ENCODE peak calls at places on chromosomes 5 and 9, in ten cellular contexts. One of them, this sample, is unnamed.

GRCh38 chr9:77864096-77864889 is 167.3 kb downstream of the GNAQ start:
- DNase-seq in A673: no peak
- DNase-seq in naive thymus-derived CD4-positive, alpha-beta T cell: no peak
- DNase-seq in stimulated activated CD4-positive, alpha-beta T cell treated with anti-CD3 and anti-CD28 coated beads, Interleukin-12 subunit alpha, Interleukin-12 subunit beta, amount 100 ng/mL, for 4 hours: no peak
- DNase-seq in heart left ventricle: no peak
- DNase-seq in uterus: no peak
- DNase-seq in pulmonary artery endothelial cell: no peak
- DNase-seq in fibroblast of the conjunctiva: peak; percentile 27
- DNase-seq in EL: no peak
- DNase-seq in GM13977: peak; percentile 31
- DNase-seq in this sample: no peak

GRCh38 chr5:73186976-73187375 is 14.0 kb downstream of the TMEM174 start:
- DNase-seq in heart left ventricle: no peak
- DNase-seq in naive thymus-derived CD4-positive, alpha-beta T cell: no peak
- DNase-seq in EL: peak; percentile 43
- DNase-seq in fibroblast of the conjunctiva: no peak
- DNase-seq in uterus: no peak
- DNase-seq in GM13977: no peak
- DNase-seq in pulmonary artery endothelial cell: no peak
- DNase-seq in stimulated activated CD4-positive, alpha-beta T cell treated with anti-CD3 and anti-CD28 coated beads, Interleukin-12 subunit alpha, Interleukin-12 subunit beta, amount 100 ng/mL, for 4 hours: no peak
- DNase-seq in A673: no peak
- DNase-seq in this sample: no peak

GRCh38 chr5:5705010-5705409 is 282.5 kb downstream of the ICE1 start:
- DNase-seq in stimulated activated CD4-positive, alpha-beta T cell treated with anti-CD3 and anti-CD28 coated beads, Interleukin-12 subunit alpha, Interleukin-12 subunit beta, amount 100 ng/mL, for 4 hours: no peak
- DNase-seq in GM13977: no peak
- DNase-seq in naive thymus-derived CD4-positive, alpha-beta T cell: no peak
- DNase-seq in EL: no peak
- DNase-seq in uterus: no peak
- DNase-seq in A673: no peak
- DNase-seq in fibroblast of the conjunctiva: no peak
- DNase-seq in pulmonary artery endothelial cell: no peak
- DNase-seq in heart left ventricle: no peak
- DNase-seq in this sample: no peak

GRCh38 chr9:136629001-136629878 is 33.5 kb upstream of the EGFL7 start:
- DNase-seq in EL: no peak
- DNase-seq in stimulated activated CD4-positive, alpha-beta T cell treated with anti-CD3 and anti-CD28 coated beads, Interleukin-12 subunit alpha, Interleukin-12 subunit beta, amount 100 ng/mL, for 4 hours: no peak
- DNase-seq in A673: no peak
- DNase-seq in heart left ventricle: peak; percentile 46
- DNase-seq in naive thymus-derived CD4-positive, alpha-beta T cell: no peak
- DNase-seq in uterus: peak; percentile 14
- DNase-seq in fibroblast of the conjunctiva: no peak
- DNase-seq in pulmonary artery endothelial cell: no peak
- DNase-seq in GM13977: no peak
- DNase-seq in this sample: no peak

GRCh38 chr9:135148386-135148785 is 60.9 kb downstream of the OLFM1 start:
- DNase-seq in pulmonary artery endothelial cell: no peak
- DNase-seq in stimulated activated CD4-positive, alpha-beta T cell treated with anti-CD3 and anti-CD28 coated beads, Interleukin-12 subunit alpha, Interleukin-12 subunit beta, amount 100 ng/mL, for 4 hours: no peak
- DNase-seq in fibroblast of the conjunctiva: no peak
- DNase-seq in GM13977: no peak
- DNase-seq in naive thymus-derived CD4-positive, alpha-beta T cell: no peak
- DNase-seq in heart left ventricle: no peak
- DNase-seq in EL: no peak
- DNase-seq in A673: no peak
- DNase-seq in uterus: no peak
- DNase-seq in this sample: no peak

GRCh38 chr5:125683669-125684068 is 739.5 kb upstream of the GRAMD2B start:
- DNase-seq in stimulated activated CD4-positive, alpha-beta T cell treated with anti-CD3 and anti-CD28 coated beads, Interleukin-12 subunit alpha, Interleukin-12 subunit beta, amount 100 ng/mL, for 4 hours: no peak
- DNase-seq in GM13977: no peak
- DNase-seq in pulmonary artery endothelial cell: no peak
- DNase-seq in EL: no peak
- DNase-seq in naive thymus-derived CD4-positive, alpha-beta T cell: no peak
- DNase-seq in fibroblast of the conjunctiva: no peak
- DNase-seq in A673: no peak
- DNase-seq in heart left ventricle: no peak
- DNase-seq in uterus: no peak
- DNase-seq in this sample: no peak

GRCh38 chr9:2966846-2967372 is 123.0 kb upstream of the PUM3 start:
- DNase-seq in EL: no peak
- DNase-seq in A673: peak; percentile 74
- DNase-seq in heart left ventricle: no peak
- DNase-seq in naive thymus-derived CD4-positive, alpha-beta T cell: no peak
- DNase-seq in fibroblast of the conjunctiva: no peak
- DNase-seq in GM13977: no peak
- DNase-seq in stimulated activated CD4-positive, alpha-beta T cell treated with anti-CD3 and anti-CD28 coated beads, Interleukin-12 subunit alpha, Interleukin-12 subunit beta, amount 100 ng/mL, for 4 hours: no peak
- DNase-seq in uterus: no peak
- DNase-seq in pulmonary artery endothelial cell: no peak
- DNase-seq in this sample: no peak

GRCh38 chr5:78002690-78003089 is 226.6 kb upstream of the TBCA start:
- DNase-seq in heart left ventricle: no peak
- DNase-seq in naive thymus-derived CD4-positive, alpha-beta T cell: no peak
- DNase-seq in EL: no peak
- DNase-seq in GM13977: no peak
- DNase-seq in pulmonary artery endothelial cell: no peak
- DNase-seq in uterus: no peak
- DNase-seq in fibroblast of the conjunctiva: no peak
- DNase-seq in stimulated activated CD4-positive, alpha-beta T cell treated with anti-CD3 and anti-CD28 coated beads, Interleukin-12 subunit alpha, Interleukin-12 subunit beta, amount 100 ng/mL, for 4 hours: no peak
- DNase-seq in A673: no peak
- DNase-seq in this sample: no peak

GRCh38 chr9:21210311-21210710 is 3.4 kb upstream of the IFNA10 start:
- DNase-seq in naive thymus-derived CD4-positive, alpha-beta T cell: no peak
- DNase-seq in fibroblast of the conjunctiva: no peak
- DNase-seq in GM13977: no peak
- DNase-seq in EL: no peak
- DNase-seq in heart left ventricle: no peak
- DNase-seq in stimulated activated CD4-positive, alpha-beta T cell treated with anti-CD3 and anti-CD28 coated beads, Interleukin-12 subunit alpha, Interleukin-12 subunit beta, amount 100 ng/mL, for 4 hours: no peak
- DNase-seq in pulmonary artery endothelial cell: no peak
- DNase-seq in A673: no peak
- DNase-seq in uterus: no peak
- DNase-seq in this sample: no peak

GRCh38 chr5:96149546-96149945 is 187.9 kb upstream of the ELL2 start:
- DNase-seq in naive thymus-derived CD4-positive, alpha-beta T cell: no peak
- DNase-seq in uterus: no peak
- DNase-seq in fibroblast of the conjunctiva: peak; percentile 14
- DNase-seq in pulmonary artery endothelial cell: no peak
- DNase-seq in A673: no peak
- DNase-seq in stimulated activated CD4-positive, alpha-beta T cell treated with anti-CD3 and anti-CD28 coated beads, Interleukin-12 subunit alpha, Interleukin-12 subunit beta, amount 100 ng/mL, for 4 hours: no peak
- DNase-seq in heart left ventricle: no peak
- DNase-seq in EL: peak; percentile 67
- DNase-seq in GM13977: no peak
- DNase-seq in this sample: no peak

This sample was measured in 8988T.